ENCODE peak calls at places on chromosomes 16 and 17, in six cellular contexts. One of them, this sample, is unnamed.

GRCh38 chr16:14611660-14612059 is 18.4 kb downstream of the PARN start:
- DNase-seq in Peyer's patch: no peak
- DNase-seq in GM20000: no peak
- DNase-seq in GM23338: no peak
- DNase-seq in Calu3: no peak
- DNase-seq in heart right ventricle: no peak
- DNase-seq in this sample: no peak

GRCh38 chr17:78032166-78032565 is 73.7 kb downstream of the TNRC6C start:
- DNase-seq in Peyer's patch: no peak
- DNase-seq in GM20000: no peak
- DNase-seq in GM23338: no peak
- DNase-seq in Calu3: no peak
- DNase-seq in heart right ventricle: no peak
- DNase-seq in this sample: no peak

GRCh38 chr17:78322858-78323455 is 36.9 kb downstream of the SOCS3 start:
- DNase-seq in Peyer's patch: no peak
- DNase-seq in GM20000: no peak
- DNase-seq in GM23338: no peak
- DNase-seq in Calu3: no peak
- DNase-seq in heart right ventricle: peak; percentile 86
- DNase-seq in this sample: no peak

GRCh38 chr17:39636927-39637736 is at the start of gene STARD3:
- DNase-seq in Peyer's patch: peak; percentile 97
- DNase-seq in GM20000: peak; percentile 98
- DNase-seq in GM23338: peak; percentile 95
- DNase-seq in Calu3: no peak
- DNase-seq in heart right ventricle: peak; percentile 94
- DNase-seq in this sample: peak; percentile 94

GRCh38 chr16:67783353-67783725 is 23.0 kb downstream of the RANBP10 start:
- DNase-seq in Peyer's patch: no peak
- DNase-seq in GM20000: no peak
- DNase-seq in GM23338: no peak
- DNase-seq in Calu3: no peak
- DNase-seq in heart right ventricle: no peak
- DNase-seq in this sample: no peak

GRCh38 chr17:58092797-58093385 is 9.7 kb downstream of the DYNLL2 start:
- DNase-seq in Peyer's patch: no peak
- DNase-seq in GM20000: no peak
- DNase-seq in GM23338: no peak
- DNase-seq in Calu3: no peak
- DNase-seq in heart right ventricle: no peak
- DNase-seq in this sample: no peak

GRCh38 chr17:48440660-48441059 is 10.6 kb upstream of the SKAP1 start:
- DNase-seq in Peyer's patch: no peak
- DNase-seq in GM20000: no peak
- DNase-seq in GM23338: no peak
- DNase-seq in Calu3: no peak
- DNase-seq in heart right ventricle: no peak
- DNase-seq in this sample: no peak

GRCh38 chr16:9434659-9435058 is 343.2 kb downstream of the HAPSTR1 start:
- DNase-seq in Peyer's patch: no peak
- DNase-seq in GM20000: no peak
- DNase-seq in GM23338: no peak
- DNase-seq in Calu3: no peak
- DNase-seq in heart right ventricle: no peak
- DNase-seq in this sample: no peak

GRCh38 chr17:74532115-74532514 is 840 bp upstream of the CD300LB start:
- DNase-seq in Peyer's patch: peak; percentile 29
- DNase-seq in GM20000: no peak
- DNase-seq in GM23338: peak; percentile 86
- DNase-seq in Calu3: no peak
- DNase-seq in heart right ventricle: peak; percentile 67
- DNase-seq in this sample: peak; percentile 28

GRCh38 chr17:79607941-79608728 is 2.7 kb downstream of the RBFOX3 start:
- DNase-seq in Peyer's patch: no peak
- DNase-seq in GM20000: peak; percentile 47
- DNase-seq in GM23338: peak; percentile 90
- DNase-seq in Calu3: peak; percentile 27
- DNase-seq in heart right ventricle: peak; percentile 16
- DNase-seq in this sample: no peak
- TF ChIP-seq CTCF in Peyer's patch: no peak
- TF ChIP-seq CTCF in GM20000: no peak
- TF ChIP-seq CTCF in GM23338: peak; percentile 15
- TF ChIP-seq CTCF in Calu3: no peak
- TF ChIP-seq CTCF in heart right ventricle: no peak
- TF ChIP-seq CTCF in this sample: no peak

DNA sequence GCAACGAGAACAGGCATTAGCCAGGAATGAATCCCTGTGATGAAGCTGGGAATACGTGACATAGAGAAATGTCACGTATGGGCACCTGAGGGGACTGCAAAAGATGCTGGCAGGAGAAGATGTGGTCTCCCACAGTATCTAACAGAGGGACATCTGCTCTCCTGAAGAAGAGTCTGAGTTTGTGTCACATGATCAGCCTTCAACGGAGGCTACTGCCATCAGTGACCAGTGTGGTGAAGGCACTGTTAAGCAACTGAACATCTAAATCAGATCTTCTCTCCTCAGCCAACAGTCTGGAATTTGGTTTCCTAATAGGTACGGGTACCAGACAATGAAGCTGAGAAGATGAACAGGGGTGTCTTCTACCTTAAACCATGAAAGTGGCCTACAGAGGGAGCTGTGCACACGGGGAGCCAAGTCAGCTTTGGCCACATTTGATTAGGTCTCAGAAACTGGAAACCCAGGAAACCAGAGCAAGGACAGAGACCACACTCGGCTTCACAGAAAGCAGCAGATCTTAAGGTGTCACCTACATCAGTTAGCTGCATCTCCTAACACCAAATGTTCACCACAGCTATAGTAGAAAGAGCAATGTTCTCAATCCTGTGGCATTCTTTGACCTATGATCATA is 41.8 kb downstream of the BRD7 start:
- DNase-seq in Peyer's patch: no peak
- DNase-seq in GM20000: peak; percentile 57
- DNase-seq in GM23338: peak; percentile 74
- DNase-seq in Calu3: no peak
- DNase-seq in heart right ventricle: no peak
- DNase-seq in this sample: peak; percentile 88
- TF ChIP-seq CTCF in Peyer's patch: peak; percentile 53
- TF ChIP-seq CTCF in GM20000: peak; percentile 56
- TF ChIP-seq CTCF in GM23338: peak; percentile 59
- TF ChIP-seq CTCF in Calu3: peak; percentile 49
- TF ChIP-seq CTCF in heart right ventricle: peak; percentile 52
- TF ChIP-seq CTCF in this sample: peak; percentile 74

GRCh38 chr17:42720996-42721583 is 23.8 kb downstream of the EZH1 start:
- DNase-seq in Peyer's patch: no peak
- DNase-seq in GM20000: peak; percentile 77
- DNase-seq in GM23338: peak; percentile 87
- DNase-seq in Calu3: peak; percentile 57
- DNase-seq in heart right ventricle: peak; percentile 72
- DNase-seq in this sample: peak; percentile 80
- TF ChIP-seq CTCF in Peyer's patch: peak; percentile 77
- TF ChIP-seq CTCF in GM20000: peak; percentile 57
- TF ChIP-seq CTCF in GM23338: peak; percentile 84
- TF ChIP-seq CTCF in Calu3: peak; percentile 61
- TF ChIP-seq CTCF in heart right ventricle: peak; percentile 68
- TF ChIP-seq CTCF in this sample: peak; percentile 59

GRCh38 chr16:83117810-83118209 is 491.0 kb downstream of the CDH13 start:
- DNase-seq in Peyer's patch: no peak
- DNase-seq in GM20000: no peak
- DNase-seq in GM23338: no peak
- DNase-seq in Calu3: no peak
- DNase-seq in heart right ventricle: no peak
- DNase-seq in this sample: no peak
- TF ChIP-seq CTCF in Peyer's patch: no peak
- TF ChIP-seq CTCF in GM20000: no peak
- TF ChIP-seq CTCF in GM23338: no peak
- TF ChIP-seq CTCF in Calu3: no peak
- TF ChIP-seq CTCF in heart right ventricle: no peak
- TF ChIP-seq CTCF in this sample: no peak

This sample was measured in GM12865.